ENCODE peak calls at places on chromosome 10, in five cellular contexts. W is AG04450; P is activated CD4-positive, CD25-positive, alpha-beta regulatory T cell; R is NCI-H1105 treated with DMSO at 0.1 percent for 48 hours; C is NCI-H1694 treated with DMSO at 0.1 percent for 48 hours. L is an unnamed sample.

GRCh38 chr10:79259834-79260233 is 87.4 kb upstream of the PPIF start:
- DNase-seq in W (no peak), P (no peak), R (no peak), C (no peak), L (no peak)

GRCh38 chr10:132195366-132196075 is 8.8 kb downstream of the DPYSL4 start:
- DNase-seq in W (no peak), P (no peak), R (no peak), C (no peak), L (no peak)

GRCh38 chr10:73768881-73769280 is 13.0 kb upstream of the CHCHD1 start:
- DNase-seq in W (no peak), P (peak; percentile 52), R (no peak), C (no peak), L (no peak)

GRCh38 chr10:71735709-71736569 is 16.4 kb upstream of the C10orf105 start:
- DNase-seq in W (no peak), P (peak; percentile 47), R (no peak), C (no peak), L (no peak)

GRCh38 chr10:91785851-91786250 is 12.4 kb upstream of the TNKS2 start:
- DNase-seq in W (no peak), P (no peak), R (no peak), C (no peak), L (no peak)

GRCh38 chr10:126716366-126716765 is 45.9 kb upstream of the C10orf90 start:
- DNase-seq in W (no peak), P (no peak), R (no peak), C (no peak), L (no peak)

GRCh38 chr10:72123616-72124015 is 35.3 kb upstream of the SPOCK2 start:
- DNase-seq in W (no peak), P (no peak), R (no peak), C (no peak), L (no peak)

GRCh38 chr10:48940372-48940771 is 732 bp upstream of the LRRC18 start:
- DNase-seq in W (no peak), P (no peak), R (no peak), C (no peak), L (no peak)

GRCh38 chr10:51257511-51258248 is 183.4 kb downstream of the PRKG1 start:
- DNase-seq in W (no peak), P (no peak), R (no peak), C (no peak), L (no peak)

GRCh38 chr10:50648935-50649227 is 25.1 kb upstream of the SGMS1 start:
- DNase-seq in W (no peak), P (no peak), R (no peak), C (no peak), L (no peak)

GRCh38 chr10:47257396-47258120 is 42.4 kb upstream of the GDF10 start:
- DNase-seq in W (no peak), P (no peak), R (no peak), C (no peak), L (no peak)

GRCh38 chr10:73810735-73811465 is 498 bp downstream of the NDST2 start:
- DNase-seq in W (no peak), P (peak; percentile 52), R (no peak), C (no peak), L (no peak)

GRCh38 chr10:47424231-47424630 is 40.1 kb upstream of the ZNF488 start:
- DNase-seq in W (no peak), P (no peak), R (no peak), C (no peak), L (no peak)

GRCh38 chr10:24207781-24208611 is 942 bp upstream of the KIAA1217 start:
- DNase-seq in W (no peak), P (no peak), R (peak; percentile 71), C (no peak), L (no peak)

GRCh38 chr10:133357293-133358151 is at the start of gene FUOM:
- DNase-seq in W (no peak), P (peak; percentile 60), R (no peak), C (peak; percentile 18), L (peak; percentile 28)

GRCh38 chr10:14772399-14772798 is 2.3 kb downstream of the FAM107B start:
- DNase-seq in W (no peak), P (no peak), R (no peak), C (no peak), L (no peak)

GRCh38 chr10:14712991-14713422 is 61.7 kb downstream of the FAM107B start:
- DNase-seq in W (no peak), P (no peak), R (no peak), C (no peak), L (no peak)

GRCh38 chr10:80444646-80445319 is 9.3 kb upstream of the TSPAN14 start:
- DNase-seq in W (no peak), P (peak; percentile 48), R (peak; percentile 18), C (peak; percentile 46), L (no peak)

GRCh38 chr10:71458387-71458786 is 61.7 kb downstream of the CDH23 start:
- DNase-seq in W (no peak), P (no peak), R (no peak), C (no peak), L (no peak)

GRCh38 chr10:100356067-100357017 is 9.3 kb downstream of the SCD start:
- DNase-seq in W (no peak), P (no peak), R (no peak), C (no peak), L (no peak)

GRCh38 chr10:110865184-110865803 is 6.4 kb upstream of the PDCD4 start:
- DNase-seq in W (no peak), P (no peak), R (no peak), C (no peak), L (no peak)

GRCh38 chr10:132463333-132464255 is 66.6 kb downstream of the PWWP2B start:
- DNase-seq in W (no peak), P (no peak), R (no peak), C (no peak), L (no peak)

GRCh38 chr10:30219977-30220751 is 128.9 kb downstream of the MTPAP start:
- DNase-seq in W (no peak), P (no peak), R (peak; percentile 8), C (no peak), L (no peak)

GRCh38 chr10:119368991-119369869 is 161.9 kb downstream of the GRK5 start:
- DNase-seq in W (no peak), P (no peak), R (no peak), C (no peak), L (no peak)

L was measured in NCI-H2171.